ENCODE peak calls at places on chromosomes 13 and 19, in four cellular contexts. G, H, N and R are unnamed samples.

GRCh38 chr13:40152145-40152544 is 496.7 kb downstream of the COG6 start:
- DNase-seq in G (peak; percentile 90), H (no peak), N (peak; percentile 79), R (no peak)

GRCh38 chr13:33123066-33123940 is 107.1 kb downstream of the KL start:
- DNase-seq in G (no peak), H (peak; percentile 39), N (peak; percentile 66), R (no peak)

GRCh38 chr13:113179374-113180230 is 21.2 kb downstream of the PROZ start:
- DNase-seq in G (no peak), H (no peak), N (no peak), R (no peak)

GRCh38 chr13:86567119-86567518 is 767.9 kb upstream of the SLITRK6 start:
- DNase-seq in G (no peak), H (peak; percentile 58), N (no peak), R (no peak)

GRCh38 chr13:114113961-114114360 is 18.5 kb downstream of the RASA3 start:
- DNase-seq in G (no peak), H (no peak), N (no peak), R (no peak)

GRCh38 chr19:17618281-17618903 is 62.9 kb downstream of the COLGALT1 start:
- DNase-seq in G (no peak), H (no peak), N (no peak), R (no peak)

GRCh38 chr19:31598730-31599238 is 249.5 kb upstream of the TSHZ3 start:
- DNase-seq in G (no peak), H (no peak), N (no peak), R (no peak)

GRCh38 chr13:74104661-74105275 is 29.4 kb downstream of the KLF12 start:
- DNase-seq in G (no peak), H (no peak), N (no peak), R (no peak)

GRCh38 chr13:94140027-94140426 is 339.5 kb downstream of the DCT start:
- DNase-seq in G (no peak), H (peak; percentile 40), N (no peak), R (no peak)

GRCh38 chr19:34120846-34121639 is 51.3 kb upstream of the LSM14A start:
- DNase-seq in G (peak; percentile 31), H (peak; percentile 77), N (no peak), R (peak; percentile 47)

GRCh38 chr13:80084086-80084676 is 256.7 kb downstream of the SPRY2 start:
- DNase-seq in G (peak; percentile 73), H (peak; percentile 28), N (peak; percentile 95), R (no peak)

GRCh38 chr19:42250666-42251531 is 4.0 kb downstream of the ERF start:
- DNase-seq in G (no peak), H (no peak), N (no peak), R (no peak)

GRCh38 chr13:29849731-29850212 is 645 bp downstream of the UBL3 start:
- DNase-seq in G (peak; percentile 70), H (peak; percentile 60), N (peak; percentile 33), R (peak; percentile 7)

GRCh38 chr13:76016799-76017198 is 380.7 kb downstream of the LMO7 start:
- DNase-seq in G (peak; percentile 59), H (peak; percentile 80), N (no peak), R (no peak)

GRCh38 chr19:45919678-45920077 is 5.1 kb upstream of the NANOS2 start:
- DNase-seq in G (no peak), H (peak; percentile 33), N (no peak), R (no peak)